ENCODE peak calls at places on chromosome 9, in seven cellular contexts. H is lung, L is ascending aorta, F is hepatocyte, M is fibroblast of lung, U is Panc1, Q is uterus. J is an unnamed sample. For H3K4me1, the result is how much of the 10 kb centered on the place peaks cover.

GRCh38 chr9:134735441-134736175 is 94.0 kb downstream of the COL5A1 start:
- DNase-seq in U (no peak), M (no peak), L (no peak), Q (peak), F (peak), H (no peak), J (no peak)

GRCh38 chr9:27701664-27702063 is 128.4 kb upstream of the C9orf72 start:
- DNase-seq in U (no peak), M (peak), F (no peak), L (peak), H (peak), Q (no peak), J (no peak)

GRCh38 chr9:90921104-90921503 is 119.5 kb downstream of the SYK start:
- DNase-seq in L (peak), U (no peak), Q (peak), H (peak), F (peak), M (no peak), J (no peak)

GRCh38 chr9:134589748-134590147 is 51.9 kb upstream of the COL5A1 start:
- DNase-seq in H (peak), L (peak), M (no peak), U (no peak), Q (no peak), F (no peak), J (no peak)

GRCh38 chr9:104078596-104078995 is 15.5 kb upstream of the SMC2 start:
- DNase-seq in U (no peak), M (no peak), F (no peak), L (no peak), H (no peak), Q (no peak), J (peak)

GRCh38 chr9:16254674-16255073 is 615.8 kb downstream of the BNC2 start:
- DNase-seq in Q (no peak), M (no peak), U (no peak), H (no peak), L (no peak), F (no peak), J (no peak)

GRCh38 chr9:13175732-13176131 is 103.8 kb downstream of the MPDZ start:
- DNase-seq in L (no peak), H (no peak), U (no peak), Q (no peak), M (no peak), F (peak), J (no peak)

GRCh38 chr9:117704024-117704575 is at the start of gene TLR4:
- DNase-seq in U (no peak), F (peak), L (peak), H (peak), M (peak), Q (peak), J (no peak)

DNA sequence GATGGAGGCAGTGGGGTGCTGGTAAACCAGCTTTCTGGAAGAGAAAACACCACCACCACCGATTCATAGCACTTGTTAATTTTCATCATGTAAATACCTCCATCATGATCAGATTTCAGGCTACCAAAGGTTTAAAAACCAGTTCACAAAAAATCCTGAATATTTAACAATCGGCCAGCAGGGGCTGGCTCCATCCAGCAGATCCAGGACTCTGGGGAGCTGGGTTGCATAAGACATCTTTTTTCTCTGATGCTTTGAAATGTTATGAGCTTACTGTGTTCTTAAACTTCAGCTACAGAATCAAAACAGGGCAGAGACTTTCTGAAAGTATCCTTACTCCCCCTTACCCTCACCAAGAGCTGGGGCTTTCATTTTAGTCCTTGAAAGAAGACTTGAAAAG is 14.6 kb upstream of the RNF183 start:
- DNase-seq in Q (no peak), M (no peak), F (no peak), L (no peak), U (no peak), H (no peak), J (no peak)
- TF ChIP-seq CTCF in Q (no peak), M (peak), F (no peak), L (no peak), U (peak), H (no peak), J (peak)

GRCh38 chr9:37126214-37126788 is 5.9 kb downstream of the ZCCHC7 start:
- DNase-seq in F (no peak), Q (no peak), L (no peak), U (no peak), M (peak), H (no peak), J (no peak)

GRCh38 chr9:37119907-37120839 is at the start of gene ZCCHC7:
- DNase-seq in Q (peak), F (peak), M (peak), L (peak), H (peak), U (peak), J (peak)

GRCh38 chr9:37117956-37118355 is 2.4 kb upstream of the ZCCHC7 start:
- DNase-seq in H (no peak), Q (no peak), L (no peak), U (no peak), M (no peak), F (no peak), J (no peak)

GRCh38 chr9:37119360-37119759 is 1.0 kb upstream of the ZCCHC7 start:
- DNase-seq in H (no peak), Q (no peak), M (no peak), U (no peak), F (no peak), L (no peak), J (peak)

DNA sequence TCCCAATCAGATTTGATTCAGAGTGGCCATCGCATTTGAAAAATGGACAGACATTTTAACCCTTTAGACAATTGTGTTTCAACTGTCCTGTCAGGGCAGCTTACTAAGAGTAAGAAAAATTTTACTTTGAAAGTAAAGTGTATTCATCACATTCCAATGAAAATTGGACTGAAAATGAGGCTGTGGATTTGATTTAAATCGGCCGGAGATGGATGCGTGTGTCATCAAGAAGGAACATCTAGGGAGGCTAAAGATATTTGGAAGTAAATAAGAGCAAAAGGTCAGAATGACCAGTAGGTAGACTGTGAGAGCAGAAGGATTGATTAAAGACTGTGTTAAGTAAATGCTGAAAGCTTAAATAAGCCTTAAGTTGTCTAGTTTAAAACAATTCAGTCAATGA is 1.5 kb downstream of the ZCCHC7 start:
- DNase-seq in L (no peak), F (no peak), Q (no peak), H (no peak), M (peak), U (no peak), J (no peak)
- H3K4me3 ChIP-seq in L (no peak), F (no peak), Q (peak), H (no peak), M (peak), U (peak), J (peak)

GRCh38 chr9:126420148-126420547 is 93.5 kb downstream of the MVB12B start:
- DNase-seq in L (peak), M (no peak), H (no peak), U (no peak), F (no peak), Q (no peak), J (no peak)

GRCh38 chr9:126423022-126423708 is 96.5 kb downstream of the MVB12B start:
- DNase-seq in F (no peak), H (no peak), L (no peak), Q (no peak), M (no peak), U (no peak), J (no peak)

GRCh38 chr9:126420643-126421564 is 94.3 kb downstream of the MVB12B start:
- DNase-seq in U (peak), L (peak), M (peak), F (no peak), H (no peak), Q (no peak), J (no peak)

GRCh38 chr9:126423709-126424185 is 97.1 kb downstream of the MVB12B start:
- DNase-seq in M (no peak), L (no peak), F (no peak), U (no peak), H (no peak), Q (no peak), J (no peak)

DNA sequence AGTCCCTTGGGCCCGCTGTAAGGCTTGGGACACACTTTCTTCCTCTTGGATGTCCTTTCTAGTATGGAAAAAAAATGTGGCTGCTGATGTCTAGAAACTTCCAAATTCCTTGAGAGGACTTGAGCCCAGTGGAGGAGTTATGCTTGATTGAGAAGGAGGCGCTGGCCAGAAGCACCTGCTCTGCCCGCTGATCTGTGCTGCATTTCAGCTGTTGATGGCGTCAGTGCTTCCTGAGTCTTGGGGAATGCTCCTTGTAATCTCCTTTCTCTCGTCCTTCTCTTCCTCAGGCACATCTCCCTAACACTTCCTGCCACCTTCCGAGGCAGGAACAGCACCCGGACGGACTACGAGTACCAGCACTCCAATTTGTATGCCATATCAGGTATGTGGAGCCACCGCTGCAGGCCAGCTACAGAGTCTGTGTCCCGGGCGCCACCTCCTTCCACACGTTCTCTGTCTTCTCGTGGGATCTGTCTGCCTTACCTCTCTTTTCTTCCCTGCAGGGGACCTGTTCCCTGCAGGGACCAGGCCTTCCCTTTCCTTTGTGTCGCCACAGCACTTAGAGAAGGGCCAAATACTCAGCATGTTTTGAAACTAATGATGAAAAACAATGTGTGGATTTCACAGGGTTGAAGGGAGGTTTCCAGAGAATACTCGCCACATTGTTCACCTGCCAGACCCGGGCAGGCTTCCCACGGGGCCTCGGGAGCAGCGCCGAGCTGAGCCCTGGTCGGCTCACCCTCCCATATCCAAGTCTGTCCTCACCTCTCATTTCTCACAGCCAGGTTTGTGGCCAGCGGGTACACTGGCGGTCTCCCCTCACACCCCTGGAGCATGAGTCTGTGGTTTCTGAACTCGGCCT is 95.2 kb downstream of the MVB12B start:
- DNase-seq in F (no peak), U (no peak), M (no peak), Q (no peak), H (no peak), L (no peak), J (no peak)
- H3K4me1 ChIP-seq in F (under half), U (under half), M (under half), Q (under half), H (under half), L (under half), J (under half)

GRCh38 chr9:136454026-136454796 is 14.6 kb upstream of the INPP5E start:
- DNase-seq in Q (no peak), U (no peak), F (no peak), L (no peak), M (no peak), H (no peak), J (no peak)

GRCh38 chr9:136453326-136453725 is 13.7 kb upstream of the INPP5E start:
- DNase-seq in Q (no peak), H (no peak), U (no peak), L (no peak), M (no peak), F (no peak), J (no peak)

GRCh38 chr9:136455043-136456002 is 15.7 kb upstream of the INPP5E start:
- DNase-seq in M (no peak), F (no peak), L (no peak), H (no peak), Q (no peak), U (no peak), J (no peak)

GRCh38 chr9:136448655-136449054 is 9.0 kb upstream of the INPP5E start:
- DNase-seq in Q (no peak), U (no peak), H (no peak), L (no peak), F (no peak), M (no peak), J (no peak)

DNA sequence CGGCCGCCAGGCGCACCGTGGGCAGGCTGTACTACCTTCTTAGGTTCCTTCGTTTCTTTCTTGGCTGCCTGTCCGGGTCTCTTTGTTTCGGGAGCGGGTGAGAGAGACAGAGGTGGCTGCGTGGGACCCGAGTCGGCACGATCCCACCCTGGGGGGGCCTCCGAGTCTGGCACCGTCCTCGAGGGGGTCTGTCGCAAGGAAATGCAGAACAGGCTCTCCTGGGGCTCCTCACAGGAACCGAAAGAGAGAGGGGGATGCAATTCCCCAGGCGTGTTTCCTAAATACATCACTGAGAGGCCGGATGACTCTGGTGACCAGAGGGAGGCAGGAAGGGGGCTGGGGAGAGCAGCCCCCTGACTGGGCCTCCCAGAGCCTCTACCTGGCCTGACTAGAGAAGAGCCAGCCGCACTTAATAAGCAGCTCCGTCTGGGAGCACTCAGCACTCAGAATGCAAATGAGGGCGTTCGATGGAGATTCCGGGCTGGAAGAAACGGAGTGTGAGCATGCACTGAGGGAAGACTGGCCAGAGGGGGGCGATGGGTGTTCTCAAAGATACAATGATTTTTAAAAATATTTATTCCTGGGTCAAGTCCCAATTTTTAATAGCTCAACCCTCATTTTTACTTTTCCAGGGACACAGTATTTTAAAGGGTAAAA is 11.7 kb upstream of the INPP5E start:
- DNase-seq in H (no peak), U (no peak), Q (no peak), F (no peak), L (no peak), M (no peak), J (no peak)
- TF ChIP-seq CTCF in H (no peak), U (no peak), Q (no peak), F (no peak), L (no peak), M (no peak), J (no peak)